ENCODE peak calls at places on chromosomes 4 and X, in five cellular contexts. R, Z, N, H and Q are unnamed samples.

GRCh38 chrX:39855748-39856129 is 242.0 kb downstream of the BCOR start:
- DNase-seq in N (no peak), R (no peak), Z (peak), H (peak), Q (peak)

GRCh38 chr4:158068063-158068462 is 104.8 kb downstream of the GASK1B start:
- DNase-seq in Z (no peak), N (no peak), R (no peak), H (peak), Q (no peak)

GRCh38 chr4:67558493-67558892 is at the start of gene STAP1:
- DNase-seq in Z (peak), N (no peak), H (no peak), R (no peak), Q (no peak)

GRCh38 chr4:2363951-2364653 is 54.3 kb downstream of the ZFYVE28 start:
- DNase-seq in N (no peak), H (no peak), R (no peak), Z (no peak), Q (no peak)

GRCh38 chr4:175806741-175807140 is 5.3 kb downstream of the GPM6A start:
- DNase-seq in H (no peak), R (no peak), Z (no peak), N (no peak), Q (no peak)

GRCh38 chrX:123358457-123358856 is 174.4 kb downstream of the GRIA3 start:
- DNase-seq in R (no peak), N (no peak), Z (no peak), H (no peak), Q (no peak)

GRCh38 chrX:35699642-35700041 is 98.5 kb upstream of the MAGEB16 start:
- DNase-seq in R (no peak), H (no peak), N (no peak), Z (no peak), Q (no peak)

GRCh38 chr4:110170861-110171260 is 27.6 kb downstream of the ELOVL6 start:
- DNase-seq in H (no peak), N (no peak), Z (no peak), R (no peak), Q (no peak)